ENCODE peak calls at places on chromosomes 12 and 14, in four cellular contexts. D is stimulated activated CD4-positive, alpha-beta T cell treated with anti-CD3 and anti-CD28 coated beads, Interleukin-15, amount 100 ng/mL, for 24 hours; C is Calu3; F is GM23338. N is an unnamed sample.

GRCh38 chr12:112682586-112682985 is 109.0 kb upstream of the RPH3A start:
- DNase-seq in F (no peak), D (no peak), C (no peak), N (no peak)

GRCh38 chr12:121537814-121538698 is 42.8 kb downstream of the KDM2B start:
- DNase-seq in F (no peak), D (peak), C (no peak), N (peak)

GRCh38 chr12:77795699-77796098 is 35.0 kb upstream of the NAV3 start:
- DNase-seq in D (no peak), C (no peak), F (no peak), N (no peak)

GRCh38 chr12:6766651-6767300 is 613 bp downstream of the PTMS start:
- DNase-seq in F (peak), D (peak), C (peak), N (peak)

GRCh38 chr14:76953196-76953945 is 75.1 kb downstream of the IRF2BPL start:
- DNase-seq in D (peak), C (peak), F (peak), N (peak)

GRCh38 chr12:58395470-58395869 is 454.1 kb downstream of the ATP23 start:
- DNase-seq in D (no peak), F (no peak), C (peak), N (no peak)

GRCh38 chr14:106635569-106635968 is 1109.2 kb downstream of the TMEM121 start:
- DNase-seq in C (no peak), F (no peak), D (no peak), N (no peak)

GRCh38 chr12:128976120-128976519 is 122.8 kb downstream of the GLT1D1 start:
- DNase-seq in F (peak), C (no peak), D (peak), N (no peak)

GRCh38 chr12:27812502-27812901 is 32.5 kb upstream of the MANSC4 start:
- DNase-seq in D (no peak), C (no peak), F (no peak), N (no peak)

GRCh38 chr14:78484002-78484401 is 313.8 kb downstream of the NRXN3 start:
- DNase-seq in F (no peak), D (no peak), C (no peak), N (no peak)

GRCh38 chr14:54467280-54467679 is 21.5 kb downstream of the GMFB start:
- DNase-seq in F (no peak), D (no peak), C (no peak), N (no peak)

GRCh38 chr12:97567619-97568110 is 105.1 kb downstream of the RMST start:
- DNase-seq in C (no peak), F (no peak), D (no peak), N (no peak)

GRCh38 chr14:76104802-76105355 is 46.8 kb upstream of the GPATCH2L start:
- DNase-seq in D (no peak), C (no peak), F (no peak), N (no peak)

GRCh38 chr12:632102-632696 is 31.0 kb downstream of the NINJ2 start:
- DNase-seq in C (peak), F (peak), D (no peak), N (peak)

GRCh38 chr12:93226356-93226755 is 151.4 kb upstream of the NUDT4 start:
- DNase-seq in C (no peak), D (no peak), F (no peak), N (no peak)

GRCh38 chr12:62698701-62699101 is 232.1 kb downstream of the MON2 start:
- DNase-seq in F (no peak), C (no peak), D (no peak), N (no peak)

GRCh38 chr12:131007031-131007793 is 53.5 kb downstream of the ADGRD1 start:
- DNase-seq in C (no peak), D (no peak), F (no peak), N (peak)

GRCh38 chr12:67773896-67774295 is 125.4 kb downstream of the DYRK2 start:
- DNase-seq in F (no peak), D (no peak), C (no peak), N (no peak)

GRCh38 chr12:115257791-115258190 is 573.8 kb upstream of the TBX3 start:
- DNase-seq in F (no peak), C (no peak), D (no peak), N (no peak)

GRCh38 chr12:47686645-47687240 is 19.1 kb downstream of the RPAP3 start:
- DNase-seq in F (peak), D (peak), C (peak), N (no peak)

GRCh38 chr12:10331642-10332239 is 24.1 kb downstream of the KLRD1 start:
- DNase-seq in F (peak), C (peak), D (no peak), N (no peak)

GRCh38 chr12:52183971-52184370 is 7.8 kb downstream of the KRT80 start:
- DNase-seq in F (no peak), C (no peak), D (no peak), N (no peak)

GRCh38 chr12:11648514-11649412 is 711 bp upstream of the ETV6 start:
- DNase-seq in D (peak), C (peak), F (peak), N (peak)

GRCh38 chr14:40346275-40346674 is 914.0 kb upstream of the FBXO33 start:
- DNase-seq in D (no peak), F (no peak), C (no peak), N (no peak)

GRCh38 chr12:58420496-58420895 is 479.1 kb downstream of the ATP23 start:
- DNase-seq in F (no peak), C (no peak), D (no peak), N (no peak)

GRCh38 chr14:85534914-85535313 is 5.0 kb downstream of the FLRT2 start:
- DNase-seq in F (no peak), D (no peak), C (no peak), N (no peak)

GRCh38 chr14:75125617-75126016 is 1.2 kb downstream of the NEK9 start:
- DNase-seq in D (no peak), F (no peak), C (no peak), N (no peak)

GRCh38 chr12:105226219-105226618 is 9.8 kb downstream of the APPL2 start:
- DNase-seq in D (peak), F (peak), C (no peak), N (peak)